ENCODE peak calls at places on chromosome 5, in nine cellular contexts. B is tibial nerve, U is colonic mucosa, V is Panc1, O is upper lobe of right lung, A is small intestine, G is heart right ventricle, H is sigmoid colon, N is cardiac muscle cell. F is an unnamed sample. For H3K36me3 and H3K4me1, the result is how much of the 10 kb centered on the place peaks cover.

GRCh38 chr5:136891601-136892000 is 526.3 kb upstream of the TRPC7 start:
- DNase-seq in H (no peak), G (no peak), V (no peak), B (no peak), U (no peak), O (no peak), A (no peak), N (no peak), F (no peak)

GRCh38 chr5:13664377-13664776 is 280.1 kb downstream of the DNAH5 start:
- DNase-seq in N (peak), A (no peak), V (no peak), U (no peak), O (no peak), H (no peak), G (no peak), B (no peak), F (no peak)

GRCh38 chr5:163347671-163348070 is 89.7 kb upstream of the CCNG1 start:
- DNase-seq in G (peak), V (peak), B (no peak), O (no peak), A (peak), H (no peak), U (peak), N (peak), F (peak)

GRCh38 chr5:33726422-33727165 is 165.2 kb downstream of the ADAMTS12 start:
- DNase-seq in O (no peak), U (no peak), B (no peak), A (no peak), N (peak), V (no peak), H (no peak), G (peak), F (no peak)

GRCh38 chr5:96823900-96824351 is 16.2 kb upstream of the ERAP1 start:
- DNase-seq in B (no peak), V (no peak), G (no peak), A (peak), H (no peak), O (no peak), N (peak), U (no peak), F (no peak)

GRCh38 chr5:121691478-121691877 is 160.2 kb upstream of the FTMT start:
- DNase-seq in O (no peak), G (no peak), U (no peak), A (peak), N (peak), B (no peak), H (no peak), V (no peak), F (no peak)

GRCh38 chr5:126446498-126447224 is 23.5 kb downstream of the GRAMD2B start:
- DNase-seq in V (no peak), A (peak), H (peak), G (no peak), N (peak), B (no peak), U (peak), O (no peak), F (no peak)

GRCh38 chr5:8828596-8829321 is 717.1 kb downstream of the SEMA5A start:
- DNase-seq in V (no peak), B (no peak), G (no peak), H (no peak), U (no peak), N (peak), A (no peak), O (no peak), F (no peak)

GRCh38 chr5:177432143-177432904 is 5.8 kb downstream of the GRK6 start:
- DNase-seq in G (peak), A (no peak), H (peak), V (no peak), U (no peak), N (no peak), O (no peak), B (no peak), F (no peak)

GRCh38 chr5:38607930-38608545 is 51.6 kb upstream of the LIFR start:
- DNase-seq in H (no peak), O (no peak), G (no peak), U (no peak), A (no peak), B (no peak), V (no peak), N (peak), F (no peak)

GRCh38 chr5:134085411-134085810 is 29.1 kb upstream of the TCF7 start:
- DNase-seq in H (peak), N (no peak), G (no peak), A (no peak), V (no peak), O (no peak), B (no peak), U (no peak), F (no peak)

GRCh38 chr5:177132504-177133118 is 962 bp upstream of the NSD1 start:
- DNase-seq in H (peak), A (peak), V (no peak), G (no peak), N (peak), B (no peak), U (no peak), O (no peak), F (peak)

GRCh38 chr5:141529002-141529401 is 40.1 kb downstream of the PCDHGC5 start:
- DNase-seq in V (no peak), A (no peak), B (no peak), N (peak), H (no peak), G (peak), U (no peak), O (no peak), F (no peak)

GRCh38 chr5:142455856-142456255 is 131.0 kb upstream of the SPRY4 start:
- DNase-seq in N (no peak), O (no peak), B (no peak), U (no peak), V (no peak), H (no peak), G (no peak), A (no peak), F (no peak)

GRCh38 chr5:53936481-53937352 is 373.7 kb downstream of the ARL15 start:
- DNase-seq in H (no peak), N (peak), B (peak), O (no peak), A (no peak), V (no peak), U (no peak), G (peak), F (no peak)

GRCh38 chr5:157575096-157575872 is at the start of gene ADAM19:
- DNase-seq in N (peak), A (no peak), U (no peak), B (no peak), O (peak), H (peak), V (no peak), G (peak), F (peak)

GRCh38 chr5:44885903-44886302 is 77.2 kb downstream of the MRPS30 start:
- DNase-seq in O (no peak), G (no peak), N (no peak), U (no peak), V (no peak), A (no peak), B (no peak), H (no peak), F (no peak)

GRCh38 chr5:81268797-81269196 is 32.6 kb upstream of the ZCCHC9 start:
- DNase-seq in U (no peak), B (no peak), H (no peak), A (no peak), V (peak), G (no peak), O (no peak), N (peak), F (no peak)

GRCh38 chr5:14852779-14853178 is 18.8 kb downstream of the ANKH start:
- DNase-seq in A (no peak), H (no peak), U (no peak), G (no peak), O (no peak), N (no peak), V (no peak), B (no peak), F (no peak)

GRCh38 chr5:171365351-171365750 is 22.3 kb upstream of the NPM1 start:
- DNase-seq in A (no peak), O (peak), U (no peak), B (no peak), G (no peak), N (peak), V (no peak), H (no peak), F (no peak)

GRCh38 chr5:116361171-116361967 is 213.3 kb downstream of the SEMA6A start:
- DNase-seq in O (peak), H (peak), B (no peak), U (peak), A (peak), V (no peak), N (peak), G (peak), F (no peak)

GRCh38 chr5:369151-369939 is 47.8 kb downstream of the AHRR start:
- DNase-seq in B (no peak), N (no peak), V (no peak), O (peak), U (peak), G (peak), A (no peak), H (peak), F (no peak)

GRCh38 chr5:89457411-89458329 is 574.7 kb upstream of the MEF2C start:
- DNase-seq in H (peak), N (peak), U (no peak), B (no peak), A (no peak), O (no peak), V (peak), G (peak), F (no peak)

GRCh38 chr5:55575815-55576583 is 41.2 kb upstream of the PLPP1 start:
- DNase-seq in H (no peak), B (no peak), A (peak), V (no peak), G (no peak), U (no peak), N (peak), O (no peak), F (no peak)

GRCh38 chr5:98581416-98581999 is 192.0 kb upstream of the RGMB start:
- DNase-seq in U (no peak), B (no peak), O (no peak), N (peak), A (no peak), V (no peak), H (no peak), G (no peak), F (no peak)

GRCh38 chr5:39570418-39571027 is 145.7 kb upstream of the DAB2 start:
- DNase-seq in A (peak), U (no peak), H (no peak), G (no peak), O (no peak), V (peak), N (peak), B (no peak), F (no peak)

GRCh38 chr5:115978779-115979178 is 16.5 kb downstream of the LVRN start:
- DNase-seq in O (no peak), N (no peak), B (no peak), V (no peak), H (no peak), U (no peak), A (no peak), G (no peak), F (no peak)

GRCh38 chr5:159439002-159439401 is 108.7 kb upstream of the IL12B start:
- DNase-seq in V (no peak), G (no peak), H (no peak), O (no peak), A (no peak), U (no peak), B (no peak), N (no peak), F (no peak)

GRCh38 chr5:177100714-177101121 is 14.0 kb downstream of the FGFR4 start:
- DNase-seq in B (no peak), A (no peak), N (no peak), V (no peak), O (no peak), U (no peak), G (no peak), H (no peak), F (no peak)

GRCh38 chr5:34552129-34552528 is 104.0 kb upstream of the RAI14 start:
- DNase-seq in B (no peak), O (no peak), G (peak), H (peak), U (no peak), V (no peak), N (peak), A (no peak), F (no peak)

GRCh38 chr5:60066502-60066901 is 173.0 kb upstream of the PDE4D start:
- DNase-seq in B (no peak), O (no peak), U (no peak), V (no peak), G (no peak), A (no peak), N (peak), H (no peak), F (no peak)

GRCh38 chr5:140041492-140042421 is 1.3 kb downstream of the NRG2 start:
- DNase-seq in U (peak), N (peak), H (peak), B (peak), O (peak), A (peak), G (peak), V (peak), F (peak)

GRCh38 chr5:139134906-139135305 is 63.3 kb downstream of the SIL1 start:
- DNase-seq in V (no peak), U (no peak), H (no peak), N (no peak), G (no peak), O (no peak), B (no peak), A (no peak), F (no peak)

GRCh38 chr5:38827525-38827924 is 18.3 kb upstream of the OSMR start:
- DNase-seq in H (no peak), U (no peak), A (no peak), N (peak), B (no peak), G (no peak), O (no peak), V (no peak), F (no peak)

GRCh38 chr5:150301901-150302300 is 804 bp downstream of the ARSI start:
- DNase-seq in G (no peak), N (no peak), O (no peak), A (no peak), B (no peak), H (no peak), V (no peak), U (no peak), F (no peak)

GRCh38 chr5:150298701-150299451 is 3.8 kb downstream of the ARSI start:
- DNase-seq in H (peak), U (no peak), O (no peak), A (no peak), N (peak), V (no peak), B (no peak), G (no peak), F (no peak)

GRCh38 chr5:150299571-150300327 is 3.0 kb downstream of the ARSI start:
- DNase-seq in B (no peak), N (peak), G (no peak), U (no peak), O (no peak), H (no peak), V (no peak), A (no peak), F (no peak)

GRCh38 chr5:150301170-150301505 is 1.6 kb downstream of the ARSI start:
- DNase-seq in O (no peak), V (no peak), A (no peak), B (no peak), H (no peak), U (no peak), G (no peak), N (peak), F (no peak)

GRCh38 chr5:150300496-150301169 is 2.1 kb downstream of the ARSI start:
- DNase-seq in A (no peak), H (no peak), N (no peak), O (no peak), G (no peak), U (no peak), B (no peak), V (no peak), F (no peak)
- H3K27ac ChIP-seq in A (peak), H (peak), N (no peak), O (no peak), G (no peak), U (no peak), B (peak), V (peak), F (no peak)

GRCh38 chr5:172935096-172935495 is 24.1 kb upstream of the RPL26L1 start:
- DNase-seq in U (no peak), A (no peak), N (no peak), V (no peak), O (no peak), H (no peak), B (no peak), G (no peak), F (no peak)
- H3K36me3 ChIP-seq in U (under half), A (under half), N (under half), V (under half), O (under half), H (under half), B (under half), G (half or more), F (under half)

DNA sequence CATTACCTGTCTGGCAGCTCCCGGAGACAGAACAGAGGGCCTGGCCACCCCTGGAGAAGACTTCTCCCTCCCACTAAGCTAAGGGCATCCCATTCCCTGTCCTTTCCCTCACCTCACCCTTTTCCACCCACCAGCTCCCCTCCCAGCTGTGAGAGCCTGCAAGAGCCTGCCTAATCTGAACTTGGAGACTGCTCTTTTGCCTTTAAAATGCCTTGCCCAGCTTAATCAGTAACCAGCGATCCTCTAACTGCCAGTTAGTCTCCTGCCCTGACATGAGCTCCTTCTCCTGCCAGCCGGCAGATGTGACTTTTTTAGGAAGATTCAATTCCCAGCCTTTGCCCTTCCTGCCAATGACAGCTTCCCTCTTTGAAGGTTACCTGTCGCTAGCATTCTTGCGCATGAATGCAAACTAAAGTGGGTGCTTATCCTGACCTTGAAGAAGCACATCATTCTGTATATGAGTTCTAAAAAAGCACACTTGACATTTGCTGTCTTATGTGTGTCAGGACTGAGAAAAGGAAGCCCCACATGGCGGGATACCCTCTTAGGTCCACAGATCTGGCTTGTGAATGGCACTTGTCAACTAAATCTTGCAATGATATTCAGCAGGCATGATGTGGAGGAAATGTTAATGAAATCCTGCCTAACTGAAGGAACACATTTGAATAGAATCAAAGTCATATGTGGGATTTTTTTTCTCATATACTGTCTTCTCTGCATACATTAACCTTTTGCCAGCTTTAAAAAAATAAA is 411.2 kb upstream of the SLC30A5 start:
- DNase-seq in U (peak), N (no peak), G (no peak), V (no peak), H (no peak), B (no peak), A (peak), O (no peak), F (no peak)
- H3K4me1 ChIP-seq in U (under half), N (under half), G (under half), V (under half), H (under half), B (under half), A (under half), O (under half), F (under half)

GRCh38 chr5:73442960-73443627 is 5.5 kb downstream of the FOXD1 start:
- DNase-seq in H (no peak), A (no peak), O (no peak), V (no peak), B (no peak), N (no peak), G (no peak), U (no peak), F (no peak)

GRCh38 chr5:73445708-73446630 is 2.6 kb downstream of the FOXD1 start:
- DNase-seq in O (no peak), V (no peak), G (no peak), H (no peak), U (no peak), B (no peak), A (no peak), N (no peak), F (no peak)

GRCh38 chr5:73444499-73445432 is 3.8 kb downstream of the FOXD1 start:
- DNase-seq in O (no peak), A (no peak), H (no peak), B (no peak), U (no peak), G (no peak), V (no peak), N (no peak), F (no peak)

GRCh38 chr5:73442152-73442860 is 6.3 kb downstream of the FOXD1 start:
- DNase-seq in G (no peak), U (no peak), O (no peak), B (no peak), H (no peak), N (no peak), A (no peak), V (no peak), F (no peak)

GRCh38 chr5:73443725-73444498 is 4.7 kb downstream of the FOXD1 start:
- DNase-seq in G (no peak), H (no peak), V (no peak), U (no peak), B (no peak), O (no peak), A (no peak), N (no peak), F (no peak)
- H3K27ac ChIP-seq in G (no peak), H (no peak), V (peak), U (no peak), B (peak), O (no peak), A (no peak), N (no peak), F (no peak)

GRCh38 chr5:180233729-180234128 is 24.7 kb upstream of the RASGEF1C start:
- DNase-seq in B (no peak), A (peak), G (no peak), V (no peak), H (no peak), U (no peak), N (no peak), O (no peak), F (no peak)
- H3K36me3 ChIP-seq in B (under half), A (under half), G (half or more), V (under half), H (under half), U (under half), N (under half), O (under half), F (under half)

DNA sequence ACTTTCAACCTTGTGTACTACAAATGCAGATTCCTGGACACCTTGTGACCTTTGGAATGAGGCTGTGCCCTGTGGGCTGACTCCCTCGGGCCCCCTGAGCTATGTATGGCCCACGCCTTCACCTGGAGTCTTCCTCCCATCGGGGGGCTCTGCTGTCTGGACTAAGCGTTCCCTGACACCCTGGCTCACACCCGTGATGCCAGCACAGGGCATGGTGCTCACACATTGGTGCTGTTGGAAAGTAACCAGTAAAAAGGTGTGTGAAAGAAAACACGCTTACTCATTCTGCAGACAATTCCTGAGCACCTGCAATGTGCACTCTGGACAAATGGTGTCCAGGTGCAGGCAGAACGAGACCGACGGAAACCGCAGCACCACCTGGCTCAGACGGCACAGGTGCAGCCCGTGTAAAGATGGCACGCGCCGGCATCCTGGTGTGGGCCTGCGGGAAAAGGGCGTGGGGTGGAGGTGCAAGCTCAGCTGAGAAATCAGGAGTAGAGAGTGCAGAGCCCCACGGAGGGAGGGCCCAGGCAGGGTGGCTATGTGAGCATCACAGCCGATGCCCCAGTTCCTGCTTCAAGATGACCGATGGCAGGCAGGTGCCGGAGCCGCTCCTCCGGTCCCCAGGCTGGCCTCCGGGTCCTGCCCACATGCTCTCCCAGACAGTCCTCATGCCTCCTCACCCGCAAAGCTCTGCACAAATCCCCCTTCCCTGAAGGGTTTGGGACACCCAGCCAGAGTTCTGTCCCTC is 11.0 kb downstream of the LPCAT1 start:
- DNase-seq in A (no peak), B (no peak), V (no peak), H (peak), U (no peak), O (peak), G (no peak), N (no peak), F (no peak)
- H3K4me1 ChIP-seq in A (under half), B (under half), V (under half), H (under half), U (under half), O (under half), G (under half), N (under half), F (under half)

F was measured in CD4-positive, alpha-beta memory T cell.